ENCODE peak calls at places on chromosomes 1 and 21, in six cellular contexts. V is tibial artery, B is Panc1, W is heart left ventricle, Y is body of pancreas, M is WERI-Rb-1. P is an unnamed sample.

GRCh38 chr1:95017775-95018174 is 55.0 kb downstream of the ALG14 start:
- DNase-seq in W (no peak), V (no peak), B (no peak), Y (no peak), M (no peak), P (no peak)

GRCh38 chr1:52045236-52045635 is 9.8 kb downstream of the TXNDC12 start:
- DNase-seq in M (no peak), B (no peak), Y (no peak), W (no peak), V (no peak), P (no peak)

GRCh38 chr1:31569773-31570172 is 6.5 kb upstream of the TINAGL1 start:
- DNase-seq in W (no peak), B (no peak), M (no peak), Y (no peak), V (no peak), P (no peak)

GRCh38 chr1:223788746-223789415 is 56.9 kb downstream of the TP53BP2 start:
- DNase-seq in B (no peak), M (no peak), W (no peak), V (no peak), Y (no peak), P (no peak)

GRCh38 chr1:36968730-36969129 is 65.6 kb downstream of the GRIK3 start:
- DNase-seq in W (no peak), V (no peak), B (no peak), Y (no peak), M (no peak), P (no peak)

GRCh38 chr1:227356582-227357228 is 38.4 kb upstream of the CDC42BPA start:
- DNase-seq in V (no peak), W (no peak), B (no peak), M (no peak), Y (peak), P (peak)

GRCh38 chr1:226690460-226690982 is 48.6 kb downstream of the ITPKB start:
- DNase-seq in M (no peak), Y (no peak), B (no peak), V (no peak), W (peak), P (peak)

GRCh38 chr1:53508056-53508990 is 49.1 kb downstream of the DMRTB1 start:
- DNase-seq in M (no peak), B (no peak), W (no peak), Y (no peak), V (no peak), P (no peak)

GRCh38 chr1:35558374-35559316 is 1.0 kb downstream of the NCDN start:
- DNase-seq in W (no peak), B (no peak), V (no peak), M (peak), Y (no peak), P (no peak)

GRCh38 chr21:42025392-42026071 is 15.4 kb upstream of the ZBTB21 start:
- DNase-seq in V (peak), B (no peak), W (no peak), M (no peak), Y (no peak), P (no peak)

GRCh38 chr1:227315500-227316346 is 2.6 kb downstream of the CDC42BPA start:
- DNase-seq in Y (peak), B (no peak), V (no peak), M (no peak), W (no peak), P (peak)

GRCh38 chr1:200290010-200290685 is 119.7 kb downstream of the ZNF281 start:
- DNase-seq in Y (no peak), M (peak), B (no peak), W (no peak), V (no peak), P (no peak)

GRCh38 chr1:55049914-55050278 is 10.5 kb downstream of the PCSK9 start:
- DNase-seq in V (peak), M (no peak), Y (peak), W (peak), B (no peak), P (no peak)

GRCh38 chr1:15668089-15668754 is 15.9 kb upstream of the PLEKHM2 start:
- DNase-seq in V (no peak), B (no peak), M (no peak), Y (peak), W (no peak), P (peak)

GRCh38 chr1:240134596-240134995 is 42.9 kb downstream of the FMN2 start:
- DNase-seq in Y (no peak), B (no peak), M (no peak), W (no peak), V (no peak), P (no peak)

GRCh38 chr1:95323117-95323516 is 89.1 kb downstream of the RWDD3 start:
- DNase-seq in Y (no peak), W (no peak), B (no peak), V (no peak), M (no peak), P (peak)

GRCh38 chr1:13949571-13949970 is 249.6 kb downstream of the PRDM2 start:
- DNase-seq in B (no peak), M (no peak), Y (no peak), V (no peak), W (no peak), P (no peak)

GRCh38 chr1:62333431-62333830 is 14.2 kb upstream of the KANK4 start:
- DNase-seq in V (no peak), B (no peak), M (no peak), W (no peak), Y (no peak), P (peak)

GRCh38 chr1:45716700-45717099 is 28.7 kb downstream of the TMEM69 start:
- DNase-seq in B (no peak), W (no peak), V (no peak), M (no peak), Y (no peak), P (no peak)

GRCh38 chr1:228289996-228290881 is 82.4 kb downstream of the OBSCN start:
- DNase-seq in M (no peak), W (no peak), Y (peak), V (peak), B (no peak), P (no peak)

GRCh38 chr21:37463083-37463780 is 96.7 kb downstream of the DYRK1A start:
- DNase-seq in M (peak), W (no peak), B (peak), V (no peak), Y (peak), P (peak)

GRCh38 chr21:29301703-29302102 is 3.0 kb downstream of the BACH1 start:
- DNase-seq in Y (peak), M (no peak), B (no peak), V (no peak), W (no peak), P (no peak)
- H3K4me3 ChIP-seq in Y (no peak), M (peak), B (no peak), V (no peak), W (no peak), P (peak)

GRCh38 chr21:34509151-34509550 is 2.9 kb downstream of the KCNE1 start:
- DNase-seq in B (no peak), W (no peak), Y (peak), M (peak), V (no peak), P (no peak)
- TF ChIP-seq CTCF in B (no peak), W (no peak), Y (peak), M (peak), V (peak), P (peak)

DNA sequence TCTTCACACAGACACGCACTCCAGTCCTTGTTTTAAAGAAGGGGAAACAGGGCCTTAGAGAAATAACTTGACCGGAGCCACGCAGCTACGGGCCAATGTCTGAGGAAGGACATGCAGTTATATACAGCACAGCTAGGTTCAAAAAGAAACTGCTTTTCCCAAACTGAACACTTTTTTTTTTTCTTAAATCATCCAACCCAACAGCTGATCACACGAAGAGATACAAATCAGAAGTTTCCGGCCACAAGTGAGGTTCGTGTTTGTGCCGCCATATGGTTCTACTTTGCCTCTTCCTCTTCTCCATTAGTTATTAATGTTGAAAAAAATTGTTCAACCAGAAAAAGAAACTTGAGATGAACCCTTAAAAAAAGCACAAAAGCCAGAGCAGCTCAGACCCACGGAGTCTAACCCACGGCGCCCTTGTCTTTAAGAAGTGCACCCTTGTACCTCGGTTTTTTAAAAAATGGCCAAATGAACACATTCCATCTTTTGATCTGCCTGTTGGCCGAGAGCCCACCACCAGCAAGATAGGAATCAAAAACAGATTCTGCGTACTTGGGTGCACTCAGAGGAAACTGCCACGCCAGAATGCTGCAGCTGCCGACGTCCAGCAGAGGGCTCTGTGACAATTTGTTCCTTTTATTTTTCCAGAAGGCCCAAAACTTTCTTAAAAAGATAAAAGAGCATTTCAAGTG is 78.9 kb downstream of the SLC66A1 start:
- DNase-seq in Y (peak), B (peak), W (peak), V (no peak), M (peak), P (peak)
- H3K4me3 ChIP-seq in Y (no peak), B (no peak), W (no peak), V (peak), M (no peak), P (no peak)

DNA sequence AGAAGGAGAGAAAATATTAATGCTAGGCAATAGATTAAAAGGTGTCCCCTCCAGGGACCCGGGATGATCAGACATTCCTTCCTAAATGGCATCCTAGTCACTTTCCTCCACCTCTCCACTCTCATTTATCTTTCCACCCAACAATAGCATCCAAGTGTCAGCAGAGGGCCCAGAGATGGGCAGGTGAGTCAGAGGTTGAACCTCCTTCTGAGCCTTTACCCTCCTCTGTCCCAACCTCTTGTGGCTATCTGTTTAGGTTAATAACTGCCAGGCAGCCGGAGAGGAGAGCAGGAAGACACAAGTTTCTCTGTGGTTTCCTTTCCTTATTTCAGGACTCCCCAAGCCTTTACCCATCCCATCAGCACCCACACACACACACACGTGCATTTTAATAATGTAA is 4.1 kb downstream of the GJA5 start:
- DNase-seq in V (no peak), W (no peak), M (no peak), Y (no peak), B (no peak), P (no peak)
- TF ChIP-seq CTCF in V (no peak), W (no peak), M (no peak), Y (no peak), B (no peak), P (no peak)

GRCh38 chr1:981955-982558 is at the start of gene PERM1:
- DNase-seq in Y (no peak), W (peak), B (no peak), M (no peak), V (peak), P (no peak)

GRCh38 chr1:985126-985525 is 3.2 kb upstream of the PERM1 start:
- DNase-seq in M (no peak), Y (no peak), V (no peak), W (no peak), B (no peak), P (no peak)

GRCh38 chr1:984476-984814 is 2.6 kb upstream of the PERM1 start:
- DNase-seq in W (no peak), M (no peak), Y (no peak), V (no peak), B (no peak), P (no peak)

GRCh38 chr1:982765-983436 is 1.0 kb upstream of the PERM1 start:
- DNase-seq in V (no peak), M (no peak), W (no peak), Y (no peak), B (no peak), P (no peak)

DNA sequence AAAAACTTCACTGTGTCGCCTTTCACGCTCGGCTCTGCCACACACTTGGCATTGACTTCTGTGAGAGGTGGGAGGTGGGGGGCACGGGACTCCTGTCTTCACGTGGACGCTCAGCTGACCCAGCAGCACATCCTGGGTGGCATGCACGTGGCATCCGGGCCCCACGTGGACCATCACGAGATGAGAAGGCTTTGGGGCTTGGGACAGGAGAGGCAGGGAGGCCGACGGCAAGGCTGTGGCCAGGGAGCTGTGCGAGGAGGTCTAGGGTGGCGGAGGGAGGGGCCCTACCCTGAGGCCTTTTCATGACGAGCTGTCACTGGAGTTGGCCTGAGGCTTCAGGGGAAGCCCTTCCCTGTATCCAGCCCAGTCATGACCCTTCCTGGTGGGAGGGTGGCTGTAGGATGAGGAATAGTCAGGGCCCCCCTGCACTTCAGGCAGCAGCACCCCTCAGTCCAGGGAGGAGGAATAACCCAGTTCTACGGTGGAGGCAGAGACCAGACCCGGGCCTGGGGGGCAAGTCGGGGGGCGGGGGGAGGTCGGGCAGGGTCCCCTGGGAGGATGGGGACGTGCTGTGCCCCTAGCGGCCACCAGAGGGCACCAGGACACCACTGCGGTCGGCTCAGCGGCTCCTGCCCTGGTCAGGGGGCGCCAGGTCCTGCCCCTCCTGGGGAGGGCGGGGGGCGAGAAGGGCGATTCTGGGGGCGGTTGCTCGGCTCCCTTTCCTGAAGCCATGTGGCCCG is 2.0 kb upstream of the PERM1 start:
- DNase-seq in V (no peak), Y (peak), M (peak), B (no peak), W (peak), P (no peak)
- H3K4me3 ChIP-seq in V (no peak), Y (no peak), M (no peak), B (peak), W (peak), P (no peak)

GRCh38 chr1:175158133-175158532 is 34.4 kb downstream of the KIAA0040 start:
- DNase-seq in B (no peak), M (no peak), V (no peak), Y (no peak), W (no peak), P (peak)

GRCh38 chr1:175168782-175169181 is 23.8 kb downstream of the KIAA0040 start:
- DNase-seq in B (no peak), W (no peak), V (no peak), Y (no peak), M (no peak), P (no peak)

GRCh38 chr1:175166746-175167145 is 25.8 kb downstream of the KIAA0040 start:
- DNase-seq in Y (no peak), B (no peak), V (no peak), M (no peak), W (no peak), P (no peak)

GRCh38 chr1:175162955-175163354 is 29.6 kb downstream of the KIAA0040 start:
- DNase-seq in V (no peak), M (no peak), W (no peak), Y (no peak), B (no peak), P (no peak)

GRCh38 chr1:175163702-175164101 is 28.9 kb downstream of the KIAA0040 start:
- DNase-seq in W (no peak), V (no peak), Y (no peak), M (no peak), B (no peak), P (no peak)
- TF ChIP-seq CTCF in W (no peak), V (no peak), Y (no peak), M (peak), B (no peak), P (no peak)

DNA sequence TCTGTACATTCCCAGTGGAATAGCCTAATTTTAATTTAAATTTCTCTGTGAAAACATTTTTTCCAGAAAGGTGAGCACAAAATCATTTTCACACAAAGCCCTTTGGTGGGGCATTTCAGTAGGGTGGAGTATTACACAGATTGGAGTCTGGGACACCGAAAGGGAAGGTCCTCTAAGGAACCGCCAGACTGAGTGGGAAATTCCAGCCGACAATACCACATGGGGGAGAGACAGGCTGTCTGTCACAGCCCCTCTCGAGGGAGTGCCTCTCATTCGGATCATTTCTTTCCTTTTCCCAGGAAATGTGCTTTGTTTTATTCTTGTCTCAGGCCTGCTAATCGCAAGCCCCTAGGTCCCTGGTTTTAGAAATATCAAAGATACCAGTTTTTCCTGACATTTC is 150.6 kb upstream of the HOOK1 start:
- DNase-seq in W (no peak), Y (no peak), B (no peak), V (no peak), M (no peak), P (no peak)
- H3K4me3 ChIP-seq in W (no peak), Y (no peak), B (no peak), V (no peak), M (no peak), P (no peak)

GRCh38 chr1:167120899-167121298 is 27.0 kb downstream of the STYXL2 start:
- DNase-seq in Y (no peak), M (no peak), W (no peak), V (no peak), B (no peak), P (no peak)
- TF ChIP-seq CTCF in Y (no peak), M (no peak), W (no peak), V (no peak), B (no peak), P (no peak)

DNA sequence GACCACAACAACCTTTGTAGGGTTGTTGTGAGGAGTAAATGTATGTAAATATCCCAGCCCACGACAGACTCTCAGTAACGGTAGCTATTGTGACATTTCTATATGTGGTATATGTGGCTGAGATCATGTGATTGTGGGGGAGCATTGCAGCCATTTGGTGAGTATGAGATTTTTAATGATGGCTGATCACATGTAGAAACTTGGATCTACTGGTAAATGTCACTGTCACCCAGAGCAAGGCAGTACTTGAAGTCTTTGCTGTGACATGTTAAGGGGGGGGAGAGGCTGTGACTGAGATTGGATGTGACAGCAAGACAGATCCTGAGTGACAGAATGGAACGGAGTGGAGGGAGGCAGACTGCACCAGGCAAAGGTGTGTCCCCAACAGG is 23.9 kb upstream of the MEF2D start:
- DNase-seq in Y (no peak), B (no peak), M (peak), W (no peak), V (no peak), P (no peak)
- H3K4me3 ChIP-seq in Y (no peak), B (no peak), M (no peak), W (no peak), V (no peak), P (no peak)

GRCh38 chr1:6208723-6209660 is 3.1 kb downstream of the RNF207 start:
- DNase-seq in B (no peak), M (peak), W (no peak), V (no peak), Y (peak), P (peak)

GRCh38 chr1:6210606-6211355 is 4.9 kb downstream of the RNF207 start:
- DNase-seq in B (no peak), V (no peak), Y (no peak), W (no peak), M (no peak), P (no peak)

GRCh38 chr1:6211731-6212130 is 5.8 kb downstream of the RNF207 start:
- DNase-seq in M (no peak), W (no peak), B (no peak), V (no peak), Y (no peak), P (no peak)

GRCh38 chr1:6207921-6208320 is 2.0 kb downstream of the RNF207 start:
- DNase-seq in B (no peak), M (peak), Y (no peak), W (no peak), V (no peak), P (no peak)

GRCh38 chr1:6209661-6210605 is 4.0 kb downstream of the RNF207 start:
- DNase-seq in M (peak), Y (no peak), V (no peak), B (no peak), W (no peak), P (no peak)
- TF ChIP-seq CTCF in M (peak), Y (peak), V (no peak), B (no peak), W (no peak), P (peak)